ENCODE peak calls at places on chromosomes 12 and 14, in four cellular contexts. J is smooth muscle cell of the brain vasculature, Z is fibroblast of pulmonary artery, P is mesendoderm. C is an unnamed sample.

GRCh38 chr12:84910549-84911241 is 1.9 kb downstream of the SLC6A15 start:
- DNase-seq in J (no peak), Z (peak; percentile 54), P (peak; percentile 59), C (peak; percentile 72)

GRCh38 chr14:91867316-91867988 is at the start of gene TC2N:
- DNase-seq in J (no peak), Z (no peak), P (no peak), C (no peak)

GRCh38 chr14:104636131-104636530 is 31.6 kb upstream of the TMEM179 start:
- DNase-seq in J (no peak), Z (no peak), P (no peak), C (no peak)

GRCh38 chr12:131941116-131941986 is 8.4 kb upstream of the EP400 start:
- DNase-seq in J (no peak), Z (no peak), P (no peak), C (no peak)

GRCh38 chr14:103943673-103944072 is 1.3 kb upstream of the RD3L start:
- DNase-seq in J (no peak), Z (no peak), P (no peak), C (no peak)

GRCh38 chr12:1281683-1282366 is 290.8 kb downstream of the ERC1 start:
- DNase-seq in J (no peak), Z (peak; percentile 71), P (no peak), C (peak; percentile 82)

GRCh38 chr12:48717252-48717695 is 767 bp upstream of the CCNT1 start:
- DNase-seq in J (no peak), Z (no peak), P (peak; percentile 16), C (peak; percentile 25)

GRCh38 chr12:2783936-2784600 is 10.7 kb upstream of the FKBP4 start:
- DNase-seq in J (no peak), Z (peak; percentile 60), P (peak; percentile 64), C (peak; percentile 58)

GRCh38 chr12:20628388-20628787 is 66.7 kb upstream of the SLCO1C1 start:
- DNase-seq in J (no peak), Z (no peak), P (peak; percentile 29), C (no peak)

GRCh38 chr12:110689601-110690430 is 901 bp upstream of the HVCN1 start:
- DNase-seq in J (no peak), Z (peak; percentile 29), P (peak; percentile 87), C (peak; percentile 42)

GRCh38 chr12:78392918-78393317 is 471.7 kb upstream of the SYT1 start:
- DNase-seq in J (no peak), Z (peak; percentile 46), P (no peak), C (peak; percentile 73)

GRCh38 chr14:105773584-105773983 is 247.2 kb downstream of the TMEM121 start:
- DNase-seq in J (no peak), Z (no peak), P (no peak), C (no peak)

GRCh38 chr14:29109589-29109988 is 343.0 kb downstream of the FOXG1 start:
- DNase-seq in J (no peak), Z (no peak), P (no peak), C (no peak)

GRCh38 chr12:116382456-116382902 is 105.0 kb upstream of the MED13L start:
- DNase-seq in J (no peak), Z (peak; percentile 39), P (peak; percentile 58), C (peak; percentile 44)

GRCh38 chr12:19573866-19574265 is 134.6 kb downstream of the AEBP2 start:
- DNase-seq in J (no peak), Z (no peak), P (peak; percentile 31), C (no peak)

GRCh38 chr12:16095531-16096110 is 181.9 kb downstream of the SLC15A5 start:
- DNase-seq in J (no peak), Z (no peak), P (no peak), C (no peak)

GRCh38 chr14:70011098-70011497 is 131.9 kb downstream of the SMOC1 start:
- DNase-seq in J (no peak), Z (no peak), P (no peak), C (no peak)

GRCh38 chr12:123094349-123095073 is 56.4 kb downstream of the PITPNM2 start:
- DNase-seq in J (no peak), Z (peak; percentile 64), P (no peak), C (peak; percentile 38)

GRCh38 chr12:94725375-94726168 is 75.2 kb upstream of the TMCC3 start:
- DNase-seq in J (no peak), Z (peak; percentile 75), P (peak; percentile 68), C (peak; percentile 83)

GRCh38 chr14:94472842-94473241 is 3.2 kb downstream of the SERPINA9 start:
- DNase-seq in J (no peak), Z (no peak), P (no peak), C (no peak)

GRCh38 chr12:125249932-125250331 is 184.7 kb downstream of the AACS start:
- DNase-seq in J (no peak), Z (no peak), P (no peak), C (no peak)

GRCh38 chr12:7806863-7807487 is 17.8 kb downstream of the NANOG start:
- DNase-seq in J (peak; percentile 47), Z (peak; percentile 72), P (peak; percentile 87), C (peak; percentile 82)

GRCh38 chr12:11877102-11877826 is 193.5 kb upstream of the BCL2L14 start:
- DNase-seq in J (no peak), Z (no peak), P (no peak), C (no peak)

GRCh38 chr14:20630340-20631022 is 11.0 kb downstream of the OR6S1 start:
- DNase-seq in J (no peak), Z (peak; percentile 52), P (peak; percentile 94), C (peak; percentile 57)

GRCh38 chr12:116528067-116528466 is 31.1 kb upstream of the MAP1LC3B2 start:
- DNase-seq in J (no peak), Z (no peak), P (peak; percentile 88), C (peak; percentile 56)

GRCh38 chr14:102078840-102079699 is 7.8 kb downstream of the HSP90AA1 start:
- DNase-seq in J (no peak), Z (no peak), P (no peak), C (no peak)

GRCh38 chr12:52809166-52809565 is 4.8 kb downstream of the KRT4 start:
- DNase-seq in J (no peak), Z (no peak), P (no peak), C (no peak)

GRCh38 chr12:132416827-132417226 is 73.1 kb upstream of the FBRSL1 start:
- DNase-seq in J (no peak), Z (no peak), P (no peak), C (no peak)

GRCh38 chr14:76306131-76306530 is 69.8 kb upstream of the ESRRB start:
- DNase-seq in J (no peak), Z (no peak), P (no peak), C (no peak)

GRCh38 chr14:63283501-63284248 is 35.1 kb downstream of the GPHB5 start:
- DNase-seq in J (no peak), Z (no peak), P (no peak), C (no peak)

GRCh38 chr12:109166371-109166770 is 50.0 kb downstream of the ACACB start:
- DNase-seq in J (no peak), Z (no peak), P (no peak), C (no peak)

GRCh38 chr12:50072198-50072907 is 12.8 kb upstream of the SMARCD1 start:
- DNase-seq in J (no peak), Z (no peak), P (peak; percentile 45), C (no peak)

GRCh38 chr12:95790025-95790911 is at the start of gene NTN4:
- DNase-seq in J (no peak), Z (no peak), P (peak; percentile 49), C (peak; percentile 33)

GRCh38 chr12:39102474-39103209 is 197.3 kb upstream of the CPNE8 start:
- DNase-seq in J (no peak), Z (peak; percentile 58), P (no peak), C (no peak)

GRCh38 chr12:98909749-98910148 is 264.7 kb downstream of the APAF1 start:
- DNase-seq in J (no peak), Z (no peak), P (peak; percentile 74), C (no peak)

GRCh38 chr12:93166891-93167307 is 210.8 kb upstream of the NUDT4 start:
- DNase-seq in J (no peak), Z (no peak), P (no peak), C (no peak)

GRCh38 chr12:31682136-31682962 is 22.9 kb downstream of the ETFBKMT start:
- DNase-seq in J (peak; percentile 54), Z (peak; percentile 93), P (peak; percentile 98), C (peak; percentile 96)

GRCh38 chr12:10153271-10154144 is 18.4 kb downstream of the OLR1 start:
- DNase-seq in J (peak; percentile 41), Z (peak; percentile 73), P (peak; percentile 88), C (peak; percentile 81)